ENCODE peak calls at places on chromosomes 11 and 22, in nine cellular contexts. N is hippocampal formation; I is HS-27A; R is activated gamma-delta T cell treated with anti-CD3 and anti-CD28 coated beads, Interleukin-2, amount 50 U/mL, for 16 hours; Q is smooth muscle cell of the brain vasculature; H is right cardiac atrium; B is NCI-H748 treated with DMSO at 0.1 percent for 48 hours; W is GM13976; A is activated CD4-positive, alpha-beta T cell treated with anti-CD3 and anti-CD28 coated beads, Interleukin-2, amount 50 U/mL, for 1 hour. M is an unnamed sample.
A peak's percentile ranks its signal among the peaks of the same experiment; 100 is the strongest.

GRCh38 chr11:116986521-116987105 is 111.6 kb downstream of the SIK3 start:
- DNase-seq in Q (no peak), B (no peak), R (no peak), N (no peak), A (no peak), H (no peak), I (no peak), W (no peak), M (no peak)

GRCh38 chr11:118277312-118277711 is 13.2 kb upstream of the MPZL2 start:
- DNase-seq in Q (no peak), W (no peak), N (no peak), B (no peak), A (no peak), H (no peak), I (no peak), R (no peak), M (no peak)

GRCh38 chr11:64659417-64660144 is 63.4 kb downstream of the NRXN2 start:
- DNase-seq in B (no peak), Q (no peak), I (peak; percentile 96), N (no peak), R (no peak), H (no peak), W (no peak), A (no peak), M (no peak)

GRCh38 chr11:77087723-77088225 is 14.9 kb upstream of the OMP start:
- DNase-seq in H (peak; percentile 37), A (no peak), B (no peak), R (no peak), Q (no peak), I (no peak), W (no peak), N (no peak), M (no peak)

GRCh38 chr11:13297917-13298356 is 20.3 kb downstream of the BMAL1 start:
- DNase-seq in W (no peak), A (no peak), R (no peak), H (no peak), N (no peak), I (no peak), B (no peak), Q (no peak), M (no peak)

GRCh38 chr11:8442301-8442700 is 151.7 kb downstream of the STK33 start:
- DNase-seq in N (no peak), R (no peak), I (no peak), H (no peak), A (no peak), Q (no peak), W (no peak), B (no peak), M (no peak)

GRCh38 chr11:2516276-2517015 is 71.6 kb downstream of the KCNQ1 start:
- DNase-seq in Q (no peak), A (no peak), N (no peak), B (no peak), I (no peak), R (no peak), W (no peak), H (peak; percentile 31), M (no peak)

GRCh38 chr11:132605794-132606570 is 926.3 kb downstream of the OPCML start:
- DNase-seq in A (no peak), I (no peak), Q (no peak), W (no peak), H (no peak), B (no peak), R (no peak), N (no peak), M (no peak)

GRCh38 chr22:45262195-45262930 is 21.7 kb upstream of the KIAA0930 start:
- DNase-seq in R (no peak), H (peak; percentile 64), I (no peak), Q (no peak), A (no peak), B (no peak), W (no peak), N (no peak), M (no peak)

GRCh38 chr11:23903044-23903704 is 593.7 kb upstream of the LUZP2 start:
- DNase-seq in A (no peak), H (no peak), R (no peak), I (peak; percentile 96), N (no peak), W (no peak), Q (no peak), B (no peak), M (no peak)

GRCh38 chr11:9748361-9748970 is 84.6 kb downstream of the SWAP70 start:
- DNase-seq in W (peak; percentile 77), N (peak; percentile 55), B (no peak), Q (peak; percentile 59), I (no peak), A (peak; percentile 35), H (peak; percentile 72), R (peak; percentile 37), M (peak; percentile 71)

GRCh38 chr11:72642815-72643511 is 31.3 kb downstream of the PDE2A start:
- DNase-seq in R (peak; percentile 40), A (peak; percentile 58), B (peak; percentile 15), W (peak; percentile 93), Q (no peak), I (peak; percentile 38), N (peak; percentile 61), H (peak; percentile 87), M (peak; percentile 94)

GRCh38 chr11:86799680-86800075 is 664 bp upstream of the PRSS23 start:
- DNase-seq in N (no peak), A (no peak), B (no peak), Q (no peak), W (no peak), I (no peak), R (no peak), H (peak; percentile 60), M (no peak)

GRCh38 chr11:73193251-73194033 is 24.6 kb upstream of the P2RY2 start:
- DNase-seq in H (no peak), W (no peak), N (no peak), A (no peak), I (no peak), Q (no peak), R (no peak), B (no peak), M (no peak)

GRCh38 chr11:116312560-116313340 is 460.0 kb downstream of the BUD13 start:
- DNase-seq in R (no peak), Q (no peak), H (peak; percentile 94), W (no peak), A (no peak), N (peak; percentile 91), B (peak; percentile 12), I (no peak), M (no peak)

M was measured in GM13977.